ENCODE peak calls at places on chromosome 1, in five cellular contexts. J is stimulated activated CD4-positive, alpha-beta T cell treated with anti-CD3 and anti-CD28 coated beads, Interleukin-12 subunit alpha, Interleukin-12 subunit beta, amount 100 ng/mL, for 48 hours; K is brain microvascular endothelial cell; S is activated T-cell treated with anti-CD3 and anti-CD28 coated beads for 1 hour; Q is mucosa of descending colon. P is an unnamed sample.
A peak's percentile ranks its signal among the peaks of the same experiment; 100 is the strongest.

GRCh38 chr1:41925712-41926111 is 7.0 kb upstream of the HIVEP3 start:
- DNase-seq in J (no peak), K (no peak), S (no peak), Q (no peak), P (peak; percentile 66)

GRCh38 chr1:231021540-231022031 is 18.5 kb downstream of the FAM89A start:
- DNase-seq in J (no peak), K (peak; percentile 61), S (no peak), Q (no peak), P (peak; percentile 23)

GRCh38 chr1:110235839-110236682 is 25.9 kb downstream of the KCNC4 start:
- DNase-seq in J (peak; percentile 65), K (peak; percentile 45), S (no peak), Q (no peak), P (peak; percentile 70)

GRCh38 chr1:26791138-26791537 is 3.4 kb downstream of the PIGV start:
- DNase-seq in J (no peak), K (no peak), S (no peak), Q (no peak), P (no peak)

GRCh38 chr1:6794164-6794563 is 8.9 kb downstream of the CAMTA1 start:
- DNase-seq in J (no peak), K (no peak), S (no peak), Q (no peak), P (peak; percentile 78)

GRCh38 chr1:93798301-93798700 is 80.7 kb downstream of the DNTTIP2 start:
- DNase-seq in J (no peak), K (peak; percentile 77), S (no peak), Q (no peak), P (peak; percentile 96)

GRCh38 chr1:164137273-164137947 is 421.6 kb upstream of the PBX1 start:
- DNase-seq in J (no peak), K (no peak), S (no peak), Q (no peak), P (no peak)

GRCh38 chr1:113751114-113751513 is 8.2 kb downstream of the PHTF1 start:
- DNase-seq in J (no peak), K (no peak), S (no peak), Q (no peak), P (no peak)

GRCh38 chr1:228354390-228355320 is 52.0 kb downstream of the TRIM11 start:
- DNase-seq in J (no peak), K (no peak), S (no peak), Q (no peak), P (no peak)

GRCh38 chr1:63322944-63323865 is 838 bp downstream of the FOXD3 start:
- DNase-seq in J (no peak), K (no peak), S (no peak), Q (peak; percentile 61), P (peak; percentile 31)

GRCh38 chr1:149940427-149940826 is 3.7 kb upstream of the MTMR11 start:
- DNase-seq in J (no peak), K (no peak), S (no peak), Q (no peak), P (no peak)

GRCh38 chr1:181112071-181112929 is 23.8 kb downstream of the IER5 start:
- DNase-seq in J (no peak), K (peak; percentile 95), S (no peak), Q (peak; percentile 69), P (peak; percentile 99)

GRCh38 chr1:170623171-170623570 is 40.8 kb upstream of the PRRX1 start:
- DNase-seq in J (no peak), K (peak; percentile 95), S (no peak), Q (no peak), P (peak; percentile 80)

GRCh38 chr1:2539312-2539907 is 9.3 kb upstream of the HES5 start:
- DNase-seq in J (no peak), K (no peak), S (no peak), Q (peak; percentile 66), P (no peak)

GRCh38 chr1:103489881-103490280 is 35.6 kb upstream of the RNPC3 start:
- DNase-seq in J (no peak), K (no peak), S (no peak), Q (no peak), P (peak; percentile 70)

GRCh38 chr1:52556641-52557360 is 3.9 kb upstream of the TUT4 start:
- DNase-seq in J (no peak), K (no peak), S (no peak), Q (no peak), P (no peak)

GRCh38 chr1:30042438-30043147 is 680.8 kb downstream of the MATN1 start:
- DNase-seq in J (no peak), K (no peak), S (no peak), Q (no peak), P (no peak)

GRCh38 chr1:85864727-85865126 is 156.5 kb upstream of the ZNHIT6 start:
- DNase-seq in J (no peak), K (no peak), S (no peak), Q (no peak), P (no peak)